ENCODE peak calls at places on chromosomes 7 and 10, in six cellular contexts. One of them, this sample, is unnamed.
A peak's percentile ranks its signal among the peaks of the same experiment; 100 is the strongest.

GRCh38 chr10:68231106-68231901 is 609 bp downstream of the ATOH7 start:
- DNase-seq in astrocyte of the cerebellum: no peak
- DNase-seq in tibial artery: peak; percentile 64
- DNase-seq in AG04450: no peak
- DNase-seq in Caco-2: peak; percentile 89
- DNase-seq in mammary epithelial cell: peak; percentile 55
- DNase-seq in this sample: peak; percentile 21

GRCh38 chr10:26773633-26774032 is 76.1 kb downstream of the PDSS1 start:
- DNase-seq in astrocyte of the cerebellum: no peak
- DNase-seq in tibial artery: no peak
- DNase-seq in AG04450: no peak
- DNase-seq in Caco-2: no peak
- DNase-seq in mammary epithelial cell: peak; percentile 27
- DNase-seq in this sample: no peak

GRCh38 chr7:34734786-34735185 is 76.8 kb downstream of the NPSR1 start:
- DNase-seq in astrocyte of the cerebellum: no peak
- DNase-seq in tibial artery: no peak
- DNase-seq in AG04450: no peak
- DNase-seq in Caco-2: no peak
- DNase-seq in mammary epithelial cell: no peak
- DNase-seq in this sample: no peak

GRCh38 chr7:1857487-1858425 is 187.7 kb downstream of the ELFN1 start:
- DNase-seq in astrocyte of the cerebellum: no peak
- DNase-seq in tibial artery: peak; percentile 32
- DNase-seq in AG04450: no peak
- DNase-seq in Caco-2: no peak
- DNase-seq in mammary epithelial cell: no peak
- DNase-seq in this sample: no peak

GRCh38 chr7:54705436-54705835 is 53.6 kb downstream of the SEC61G start:
- DNase-seq in astrocyte of the cerebellum: peak; percentile 28
- DNase-seq in tibial artery: no peak
- DNase-seq in AG04450: no peak
- DNase-seq in Caco-2: no peak
- DNase-seq in mammary epithelial cell: peak; percentile 72
- DNase-seq in this sample: peak; percentile 25

GRCh38 chr10:90222372-90222771 is 521.0 kb downstream of the KIF20B start:
- DNase-seq in astrocyte of the cerebellum: peak; percentile 70
- DNase-seq in tibial artery: no peak
- DNase-seq in AG04450: peak; percentile 72
- DNase-seq in Caco-2: no peak
- DNase-seq in mammary epithelial cell: peak; percentile 84
- DNase-seq in this sample: peak; percentile 87

GRCh38 chr10:103481974-103482531 is 3.0 kb upstream of the CALHM3 start:
- DNase-seq in astrocyte of the cerebellum: peak; percentile 42
- DNase-seq in tibial artery: no peak
- DNase-seq in AG04450: peak; percentile 42
- DNase-seq in Caco-2: no peak
- DNase-seq in mammary epithelial cell: peak; percentile 42
- DNase-seq in this sample: no peak

GRCh38 chr7:98556288-98556687 is 60.8 kb upstream of the NPTX2 start:
- DNase-seq in astrocyte of the cerebellum: no peak
- DNase-seq in tibial artery: peak; percentile 19
- DNase-seq in AG04450: no peak
- DNase-seq in Caco-2: no peak
- DNase-seq in mammary epithelial cell: no peak
- DNase-seq in this sample: no peak

GRCh38 chr7:26861050-26861449 is 3.3 kb downstream of the SKAP2 start:
- DNase-seq in astrocyte of the cerebellum: no peak
- DNase-seq in tibial artery: no peak
- DNase-seq in AG04450: no peak
- DNase-seq in Caco-2: no peak
- DNase-seq in mammary epithelial cell: no peak
- DNase-seq in this sample: no peak

GRCh38 chr10:122981066-122981464 is 864 bp downstream of the PSTK start:
- DNase-seq in astrocyte of the cerebellum: peak; percentile 23
- DNase-seq in tibial artery: no peak
- DNase-seq in AG04450: no peak
- DNase-seq in Caco-2: no peak
- DNase-seq in mammary epithelial cell: peak; percentile 31
- DNase-seq in this sample: no peak

GRCh38 chr10:127012769-127013152 is 107.5 kb downstream of the DOCK1 start:
- DNase-seq in astrocyte of the cerebellum: no peak
- DNase-seq in tibial artery: no peak
- DNase-seq in AG04450: no peak
- DNase-seq in Caco-2: no peak
- DNase-seq in mammary epithelial cell: peak; percentile 87
- DNase-seq in this sample: no peak

GRCh38 chr10:17061418-17061817 is 68.2 kb downstream of the CUBN start:
- DNase-seq in astrocyte of the cerebellum: no peak
- DNase-seq in tibial artery: no peak
- DNase-seq in AG04450: no peak
- DNase-seq in Caco-2: no peak
- DNase-seq in mammary epithelial cell: no peak
- DNase-seq in this sample: no peak

GRCh38 chr7:47991270-47991669 is 11.9 kb upstream of the HUS1 start:
- DNase-seq in astrocyte of the cerebellum: no peak
- DNase-seq in tibial artery: no peak
- DNase-seq in AG04450: no peak
- DNase-seq in Caco-2: no peak
- DNase-seq in mammary epithelial cell: no peak
- DNase-seq in this sample: no peak
- H3K4me3 ChIP-seq in astrocyte of the cerebellum: no peak overlapping the region
- H3K4me3 ChIP-seq in tibial artery: peak overlapping the region; percentile 57
- H3K4me3 ChIP-seq in AG04450: no peak overlapping the region
- H3K4me3 ChIP-seq in Caco-2: no peak overlapping the region
- H3K4me3 ChIP-seq in mammary epithelial cell: no peak overlapping the region
- H3K4me3 ChIP-seq in this sample: peak overlapping the region; percentile 28

GRCh38 chr7:149822353-149822943 is 15.7 kb upstream of the ZNF862 start:
- DNase-seq in astrocyte of the cerebellum: no peak
- DNase-seq in tibial artery: no peak
- DNase-seq in AG04450: no peak
- DNase-seq in Caco-2: no peak
- DNase-seq in mammary epithelial cell: no peak
- DNase-seq in this sample: no peak
- H3K4me3 ChIP-seq in astrocyte of the cerebellum: no peak overlapping the region
- H3K4me3 ChIP-seq in tibial artery: no peak overlapping the region
- H3K4me3 ChIP-seq in AG04450: no peak overlapping the region
- H3K4me3 ChIP-seq in Caco-2: no peak overlapping the region
- H3K4me3 ChIP-seq in mammary epithelial cell: no peak overlapping the region
- H3K4me3 ChIP-seq in this sample: no peak overlapping the region

GRCh38 chr10:24951201-24952145 is 933 bp downstream of the PRTFDC1 start:
- DNase-seq in astrocyte of the cerebellum: no peak
- DNase-seq in tibial artery: no peak
- DNase-seq in AG04450: no peak
- DNase-seq in Caco-2: peak; percentile 75
- DNase-seq in mammary epithelial cell: no peak
- DNase-seq in this sample: no peak

GRCh38 chr10:24952146-24952700 is at the start of gene PRTFDC1:
- DNase-seq in astrocyte of the cerebellum: no peak
- DNase-seq in tibial artery: peak; percentile 72
- DNase-seq in AG04450: no peak
- DNase-seq in Caco-2: peak; percentile 75
- DNase-seq in mammary epithelial cell: no peak
- DNase-seq in this sample: no peak

GRCh38 chr10:24952701-24953349 is 419 bp upstream of the PRTFDC1 start:
- DNase-seq in astrocyte of the cerebellum: no peak
- DNase-seq in tibial artery: no peak
- DNase-seq in AG04450: no peak
- DNase-seq in Caco-2: peak; percentile 85
- DNase-seq in mammary epithelial cell: no peak
- DNase-seq in this sample: peak; percentile 41

GRCh38 chr10:24950439-24950838 is 2.0 kb downstream of the PRTFDC1 start:
- DNase-seq in astrocyte of the cerebellum: no peak
- DNase-seq in tibial artery: no peak
- DNase-seq in AG04450: no peak
- DNase-seq in Caco-2: no peak
- DNase-seq in mammary epithelial cell: no peak
- DNase-seq in this sample: no peak

DNA sequence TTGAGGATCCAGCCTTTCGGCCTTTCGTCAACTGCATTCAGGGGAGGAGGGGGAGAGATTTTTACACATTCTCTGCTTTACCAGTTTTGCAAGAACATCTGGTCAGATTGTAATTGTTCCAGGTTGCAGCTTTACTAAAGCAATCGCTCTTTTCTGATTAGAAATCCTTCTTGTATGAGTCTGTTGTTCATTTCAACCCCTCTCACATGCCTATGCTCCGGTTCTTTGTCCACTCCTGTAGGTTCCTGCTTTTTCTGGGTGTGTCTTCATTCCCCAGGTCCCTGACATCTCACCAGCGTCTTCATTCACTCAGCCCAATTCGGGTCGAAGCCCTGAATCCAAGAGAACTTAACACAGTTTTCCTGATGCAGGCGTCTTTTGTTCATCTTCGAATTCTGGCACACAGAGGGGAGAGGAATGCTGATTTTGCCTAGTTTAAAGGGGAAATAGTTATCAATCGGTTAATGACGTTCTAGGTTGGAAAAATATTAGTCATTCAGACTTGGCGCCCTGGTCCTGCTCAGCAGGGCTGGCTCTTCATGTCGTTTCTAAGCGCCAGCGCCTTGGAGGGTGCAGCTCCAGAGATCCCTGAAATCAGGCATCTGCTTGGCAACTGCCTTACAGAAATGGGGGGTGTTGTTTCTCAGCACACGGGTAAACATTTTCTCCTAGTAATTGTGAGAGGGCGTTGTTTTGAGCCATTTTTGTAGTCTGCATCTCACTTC is 1.1 kb upstream of the PRTFDC1 start:
- DNase-seq in astrocyte of the cerebellum: no peak
- DNase-seq in tibial artery: no peak
- DNase-seq in AG04450: no peak
- DNase-seq in Caco-2: no peak
- DNase-seq in mammary epithelial cell: no peak
- DNase-seq in this sample: no peak
- H3K4me3 ChIP-seq in astrocyte of the cerebellum: peak overlapping the region; percentile 16
- H3K4me3 ChIP-seq in tibial artery: peak overlapping the region; percentile 82
- H3K4me3 ChIP-seq in AG04450: peak overlapping the region; percentile 61
- H3K4me3 ChIP-seq in Caco-2: peak overlapping the region; percentile 97
- H3K4me3 ChIP-seq in mammary epithelial cell: no peak overlapping the region
- H3K4me3 ChIP-seq in this sample: peak overlapping the region; percentile 25

GRCh38 chr7:44322631-44323363 is 2.6 kb downstream of the CAMK2B start:
- DNase-seq in astrocyte of the cerebellum: no peak
- DNase-seq in tibial artery: no peak
- DNase-seq in AG04450: no peak
- DNase-seq in Caco-2: no peak
- DNase-seq in mammary epithelial cell: no peak
- DNase-seq in this sample: no peak

GRCh38 chr7:44325811-44326241 is 432 bp upstream of the CAMK2B start:
- DNase-seq in astrocyte of the cerebellum: no peak
- DNase-seq in tibial artery: no peak
- DNase-seq in AG04450: no peak
- DNase-seq in Caco-2: no peak
- DNase-seq in mammary epithelial cell: no peak
- DNase-seq in this sample: no peak

GRCh38 chr7:44323381-44324203 is 1.8 kb downstream of the CAMK2B start:
- DNase-seq in astrocyte of the cerebellum: no peak
- DNase-seq in tibial artery: no peak
- DNase-seq in AG04450: no peak
- DNase-seq in Caco-2: no peak
- DNase-seq in mammary epithelial cell: no peak
- DNase-seq in this sample: no peak

GRCh38 chr7:44325181-44325671 is at the start of gene CAMK2B:
- DNase-seq in astrocyte of the cerebellum: no peak
- DNase-seq in tibial artery: no peak
- DNase-seq in AG04450: no peak
- DNase-seq in Caco-2: no peak
- DNase-seq in mammary epithelial cell: no peak
- DNase-seq in this sample: no peak

DNA sequence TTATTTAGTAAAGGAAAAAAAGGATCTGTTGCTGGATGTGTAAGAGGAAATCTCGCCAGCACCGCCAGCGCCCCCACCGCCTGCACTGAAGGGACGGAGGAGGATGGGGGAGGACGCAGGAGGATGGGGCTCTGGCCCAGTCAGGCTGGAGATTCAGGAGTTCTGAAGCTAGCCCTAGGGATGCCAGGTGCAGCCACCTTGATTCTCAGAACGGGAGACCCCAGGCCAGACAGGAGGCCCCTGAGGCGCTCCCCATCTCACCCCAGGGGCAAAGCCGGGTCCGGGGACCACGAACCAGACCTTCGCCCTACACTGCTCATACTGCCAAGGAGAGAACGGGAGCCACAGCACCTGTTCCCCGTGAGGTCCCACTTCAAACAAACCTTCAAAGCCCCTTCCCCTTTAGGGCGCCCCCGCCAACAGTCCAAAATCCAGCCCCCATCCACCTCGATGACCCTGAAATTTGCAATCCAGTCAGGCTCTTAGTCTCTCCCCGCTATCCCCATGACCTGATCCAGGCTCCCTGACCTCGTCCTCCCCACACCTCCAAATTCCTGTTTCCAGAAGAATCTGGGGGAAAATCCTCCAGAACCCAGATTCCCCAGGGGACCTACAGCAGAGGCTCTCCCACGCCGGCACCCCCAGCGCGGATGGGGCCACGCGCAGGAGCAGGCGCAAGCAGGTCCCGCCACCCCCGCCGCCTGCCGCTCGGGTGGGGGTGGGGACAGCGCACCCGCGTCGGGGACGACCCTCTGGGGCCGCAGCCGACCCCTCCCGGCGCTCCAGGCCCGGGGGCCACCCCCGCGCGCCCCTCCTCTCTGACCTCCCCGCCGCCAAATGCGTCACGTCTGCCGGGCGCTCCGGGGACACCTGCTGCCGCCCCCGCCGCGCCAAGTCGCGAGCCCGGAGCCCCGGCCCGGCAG is 929 bp downstream of the CAMK2B start:
- DNase-seq in astrocyte of the cerebellum: no peak
- DNase-seq in tibial artery: no peak
- DNase-seq in AG04450: no peak
- DNase-seq in Caco-2: no peak
- DNase-seq in mammary epithelial cell: no peak
- DNase-seq in this sample: no peak
- H3K4me3 ChIP-seq in astrocyte of the cerebellum: no peak overlapping the region
- H3K4me3 ChIP-seq in tibial artery: peak overlapping the region; percentile 37
- H3K4me3 ChIP-seq in AG04450: no peak overlapping the region
- H3K4me3 ChIP-seq in Caco-2: no peak overlapping the region
- H3K4me3 ChIP-seq in mammary epithelial cell: peak overlapping the region; percentile 43
- H3K4me3 ChIP-seq in this sample: no peak overlapping the region

GRCh38 chr10:74738543-74738942 is 87.9 kb upstream of the KAT6B start:
- DNase-seq in astrocyte of the cerebellum: no peak
- DNase-seq in tibial artery: no peak
- DNase-seq in AG04450: no peak
- DNase-seq in Caco-2: no peak
- DNase-seq in mammary epithelial cell: no peak
- DNase-seq in this sample: no peak
- H3K4me3 ChIP-seq in astrocyte of the cerebellum: no peak overlapping the region
- H3K4me3 ChIP-seq in tibial artery: no peak overlapping the region
- H3K4me3 ChIP-seq in AG04450: no peak overlapping the region
- H3K4me3 ChIP-seq in Caco-2: no peak overlapping the region
- H3K4me3 ChIP-seq in mammary epithelial cell: no peak overlapping the region
- H3K4me3 ChIP-seq in this sample: no peak overlapping the region

GRCh38 chr7:106281919-106282318 is 2.9 kb downstream of the NAMPT start:
- DNase-seq in astrocyte of the cerebellum: no peak
- DNase-seq in tibial artery: no peak
- DNase-seq in AG04450: no peak
- DNase-seq in Caco-2: no peak
- DNase-seq in mammary epithelial cell: no peak
- DNase-seq in this sample: no peak
- H3K4me3 ChIP-seq in astrocyte of the cerebellum: no peak overlapping the region
- H3K4me3 ChIP-seq in tibial artery: peak overlapping the region; percentile 88
- H3K4me3 ChIP-seq in AG04450: no peak overlapping the region
- H3K4me3 ChIP-seq in Caco-2: no peak overlapping the region
- H3K4me3 ChIP-seq in mammary epithelial cell: no peak overlapping the region
- H3K4me3 ChIP-seq in this sample: no peak overlapping the region